ENCODE peak calls at places on chromosomes 2 and 18, in five cellular contexts. One of them, this sample, is unnamed.

GRCh38 chr18:48392266-48392665 is 16.9 kb downstream of the ZBTB7C start:
- DNase-seq in epithelial cell of esophagus: no peak
- DNase-seq in EH: no peak
- DNase-seq in HS-5: no peak
- DNase-seq in kidney: no peak
- DNase-seq in this sample: no peak

GRCh38 chr18:78729099-78729467 is 250.5 kb upstream of the SALL3 start:
- DNase-seq in epithelial cell of esophagus: no peak
- DNase-seq in EH: no peak
- DNase-seq in HS-5: no peak
- DNase-seq in kidney: no peak
- DNase-seq in this sample: no peak

GRCh38 chr2:241871538-241872312 is 2.2 kb downstream of the RTP5 start:
- DNase-seq in epithelial cell of esophagus: no peak
- DNase-seq in EH: no peak
- DNase-seq in HS-5: no peak
- DNase-seq in kidney: peak; percentile 73
- DNase-seq in this sample: no peak

GRCh38 chr2:9972621-9973445 is 21.3 kb downstream of the GRHL1 start:
- DNase-seq in epithelial cell of esophagus: peak; percentile 89
- DNase-seq in EH: peak; percentile 70
- DNase-seq in HS-5: no peak
- DNase-seq in kidney: no peak
- DNase-seq in this sample: no peak

GRCh38 chr2:80238692-80239469 is 65.7 kb downstream of the LRRTM1 start:
- DNase-seq in epithelial cell of esophagus: peak; percentile 21
- DNase-seq in EH: peak; percentile 49
- DNase-seq in HS-5: peak; percentile 28
- DNase-seq in kidney: no peak
- DNase-seq in this sample: no peak

GRCh38 chr18:2002604-2003003 is 568.7 kb downstream of the METTL4 start:
- DNase-seq in epithelial cell of esophagus: no peak
- DNase-seq in EH: no peak
- DNase-seq in HS-5: no peak
- DNase-seq in kidney: no peak
- DNase-seq in this sample: no peak

GRCh38 chr2:6538607-6539006 is 327.1 kb downstream of the CMPK2 start:
- DNase-seq in epithelial cell of esophagus: peak; percentile 8
- DNase-seq in EH: peak; percentile 3
- DNase-seq in HS-5: no peak
- DNase-seq in kidney: no peak
- DNase-seq in this sample: no peak

GRCh38 chr18:8607776-8608682 is 1.2 kb upstream of the RAB12 start:
- DNase-seq in epithelial cell of esophagus: no peak
- DNase-seq in EH: peak; percentile 27
- DNase-seq in HS-5: no peak
- DNase-seq in kidney: no peak
- DNase-seq in this sample: peak; percentile 73

This sample was measured in epithelial cell of proximal tubule.